ENCODE peak calls at places on chromosomes 16 and 17, in six cellular contexts. One of them, this sample, is unnamed.

GRCh38 chr16:19481291-19481690 is 40.6 kb downstream of the GDE1 start:
- DNase-seq in cardiac muscle cell: no peak
- DNase-seq in tibial nerve: no peak
- DNase-seq in hepatocyte: no peak
- DNase-seq in breast epithelium: no peak
- DNase-seq in HCT116: no peak
- DNase-seq in this sample: no peak

GRCh38 chr17:74499992-74500391 is 31.3 kb downstream of the CD300LB start:
- DNase-seq in cardiac muscle cell: no peak
- DNase-seq in tibial nerve: no peak
- DNase-seq in hepatocyte: no peak
- DNase-seq in breast epithelium: peak; percentile 22
- DNase-seq in HCT116: no peak
- DNase-seq in this sample: no peak

GRCh38 chr17:34797724-34798123 is 163.5 kb downstream of the CCT6B start:
- DNase-seq in cardiac muscle cell: peak; percentile 88
- DNase-seq in tibial nerve: no peak
- DNase-seq in hepatocyte: peak; percentile 84
- DNase-seq in breast epithelium: no peak
- DNase-seq in HCT116: no peak
- DNase-seq in this sample: no peak

GRCh38 chr16:84508502-84508901 is 4.0 kb upstream of the MEAK7 start:
- DNase-seq in cardiac muscle cell: no peak
- DNase-seq in tibial nerve: no peak
- DNase-seq in hepatocyte: no peak
- DNase-seq in breast epithelium: no peak
- DNase-seq in HCT116: no peak
- DNase-seq in this sample: no peak

GRCh38 chr17:897970-898619 is 81.5 kb downstream of the NXN start:
- DNase-seq in cardiac muscle cell: no peak
- DNase-seq in tibial nerve: no peak
- DNase-seq in hepatocyte: no peak
- DNase-seq in breast epithelium: no peak
- DNase-seq in HCT116: no peak
- DNase-seq in this sample: no peak

GRCh38 chr16:81650982-81651562 is 128.0 kb upstream of the PLCG2 start:
- DNase-seq in cardiac muscle cell: peak; percentile 86
- DNase-seq in tibial nerve: peak; percentile 61
- DNase-seq in hepatocyte: peak; percentile 64
- DNase-seq in breast epithelium: no peak
- DNase-seq in HCT116: no peak
- DNase-seq in this sample: no peak

GRCh38 chr17:70787721-70788120 is 618.4 kb downstream of the KCNJ2 start:
- DNase-seq in cardiac muscle cell: no peak
- DNase-seq in tibial nerve: no peak
- DNase-seq in hepatocyte: no peak
- DNase-seq in breast epithelium: no peak
- DNase-seq in HCT116: no peak
- DNase-seq in this sample: no peak

GRCh38 chr17:9959377-9959981 is 54.4 kb upstream of the RCVRN start:
- DNase-seq in cardiac muscle cell: peak; percentile 69
- DNase-seq in tibial nerve: peak; percentile 48
- DNase-seq in hepatocyte: peak; percentile 66
- DNase-seq in breast epithelium: peak; percentile 15
- DNase-seq in HCT116: peak; percentile 28
- DNase-seq in this sample: no peak

GRCh38 chr17:46971647-46972300 is 7.3 kb downstream of the RPRML start:
- DNase-seq in cardiac muscle cell: no peak
- DNase-seq in tibial nerve: no peak
- DNase-seq in hepatocyte: no peak
- DNase-seq in breast epithelium: no peak
- DNase-seq in HCT116: no peak
- DNase-seq in this sample: no peak

GRCh38 chr17:77435272-77436057 is 294.7 kb downstream of the SEC14L1 start:
- DNase-seq in cardiac muscle cell: no peak
- DNase-seq in tibial nerve: no peak
- DNase-seq in hepatocyte: no peak
- DNase-seq in breast epithelium: no peak
- DNase-seq in HCT116: no peak
- DNase-seq in this sample: peak; percentile 70

GRCh38 chr17:12730421-12730820 is 58.9 kb upstream of the ARHGAP44 start:
- DNase-seq in cardiac muscle cell: no peak
- DNase-seq in tibial nerve: no peak
- DNase-seq in hepatocyte: no peak
- DNase-seq in breast epithelium: no peak
- DNase-seq in HCT116: no peak
- DNase-seq in this sample: no peak

GRCh38 chr17:37608369-37609169 is 649 bp downstream of the SYNRG start:
- DNase-seq in cardiac muscle cell: peak; percentile 85
- DNase-seq in tibial nerve: peak; percentile 26
- DNase-seq in hepatocyte: peak; percentile 67
- DNase-seq in breast epithelium: no peak
- DNase-seq in HCT116: no peak
- DNase-seq in this sample: no peak

GRCh38 chr16:75265911-75266701 is 14.7 kb upstream of the BCAR1 start:
- DNase-seq in cardiac muscle cell: peak; percentile 91
- DNase-seq in tibial nerve: peak; percentile 37
- DNase-seq in hepatocyte: peak; percentile 90
- DNase-seq in breast epithelium: peak; percentile 78
- DNase-seq in HCT116: no peak
- DNase-seq in this sample: peak; percentile 91

GRCh38 chr16:31112711-31113419 is 4.6 kb upstream of the KAT8 start:
- DNase-seq in cardiac muscle cell: no peak
- DNase-seq in tibial nerve: no peak
- DNase-seq in hepatocyte: peak; percentile 2
- DNase-seq in breast epithelium: no peak
- DNase-seq in HCT116: no peak
- DNase-seq in this sample: peak; percentile 64

GRCh38 chr17:7167832-7168231 is 11.3 kb downstream of the ASGR1 start:
- DNase-seq in cardiac muscle cell: no peak
- DNase-seq in tibial nerve: peak; percentile 30
- DNase-seq in hepatocyte: peak; percentile 36
- DNase-seq in breast epithelium: no peak
- DNase-seq in HCT116: no peak
- DNase-seq in this sample: no peak

GRCh38 chr16:1899641-1900451 is 18.4 kb downstream of the HS3ST6 start:
- DNase-seq in cardiac muscle cell: no peak
- DNase-seq in tibial nerve: no peak
- DNase-seq in hepatocyte: peak; percentile 64
- DNase-seq in breast epithelium: no peak
- DNase-seq in HCT116: no peak
- DNase-seq in this sample: peak; percentile 54

GRCh38 chr17:39754958-39755549 is 17.3 kb downstream of the GRB7 start:
- DNase-seq in cardiac muscle cell: no peak
- DNase-seq in tibial nerve: peak; percentile 22
- DNase-seq in hepatocyte: peak; percentile 39
- DNase-seq in breast epithelium: no peak
- DNase-seq in HCT116: no peak
- DNase-seq in this sample: no peak

GRCh38 chr17:67132366-67132765 is 88.0 kb downstream of the CACNG1 start:
- DNase-seq in cardiac muscle cell: no peak
- DNase-seq in tibial nerve: no peak
- DNase-seq in hepatocyte: no peak
- DNase-seq in breast epithelium: no peak
- DNase-seq in HCT116: no peak
- DNase-seq in this sample: no peak

GRCh38 chr16:54287018-54287757 is 601 bp upstream of the IRX3 start:
- DNase-seq in cardiac muscle cell: no peak
- DNase-seq in tibial nerve: no peak
- DNase-seq in hepatocyte: no peak
- DNase-seq in breast epithelium: peak; percentile 72
- DNase-seq in HCT116: peak; percentile 1
- DNase-seq in this sample: no peak

GRCh38 chr17:54891176-54891821 is 9.4 kb upstream of the TOM1L1 start:
- DNase-seq in cardiac muscle cell: peak; percentile 80
- DNase-seq in tibial nerve: no peak
- DNase-seq in hepatocyte: peak; percentile 85
- DNase-seq in breast epithelium: no peak
- DNase-seq in HCT116: peak; percentile 57
- DNase-seq in this sample: no peak

GRCh38 chr16:54454616-54455015 is 168.0 kb upstream of the IRX3 start:
- DNase-seq in cardiac muscle cell: no peak
- DNase-seq in tibial nerve: no peak
- DNase-seq in hepatocyte: no peak
- DNase-seq in breast epithelium: no peak
- DNase-seq in HCT116: no peak
- DNase-seq in this sample: no peak

GRCh38 chr16:7513429-7513828 is 180.8 kb downstream of the RBFOX1 start:
- DNase-seq in cardiac muscle cell: no peak
- DNase-seq in tibial nerve: no peak
- DNase-seq in hepatocyte: peak; percentile 13
- DNase-seq in breast epithelium: no peak
- DNase-seq in HCT116: no peak
- DNase-seq in this sample: no peak

GRCh38 chr17:41654134-41654907 is 29.9 kb upstream of the KRT17 start:
- DNase-seq in cardiac muscle cell: no peak
- DNase-seq in tibial nerve: no peak
- DNase-seq in hepatocyte: peak; percentile 91
- DNase-seq in breast epithelium: peak; percentile 88
- DNase-seq in HCT116: peak; percentile 69
- DNase-seq in this sample: peak; percentile 84

GRCh38 chr17:79073706-79074088 is 927 bp upstream of the ENGASE start:
- DNase-seq in cardiac muscle cell: no peak
- DNase-seq in tibial nerve: no peak
- DNase-seq in hepatocyte: peak; percentile 72
- DNase-seq in breast epithelium: no peak
- DNase-seq in HCT116: no peak
- DNase-seq in this sample: peak; percentile 19

GRCh38 chr16:88415381-88416323 is 32.9 kb downstream of the ZNF469 start:
- DNase-seq in cardiac muscle cell: no peak
- DNase-seq in tibial nerve: no peak
- DNase-seq in hepatocyte: no peak
- DNase-seq in breast epithelium: no peak
- DNase-seq in HCT116: no peak
- DNase-seq in this sample: no peak

DNA sequence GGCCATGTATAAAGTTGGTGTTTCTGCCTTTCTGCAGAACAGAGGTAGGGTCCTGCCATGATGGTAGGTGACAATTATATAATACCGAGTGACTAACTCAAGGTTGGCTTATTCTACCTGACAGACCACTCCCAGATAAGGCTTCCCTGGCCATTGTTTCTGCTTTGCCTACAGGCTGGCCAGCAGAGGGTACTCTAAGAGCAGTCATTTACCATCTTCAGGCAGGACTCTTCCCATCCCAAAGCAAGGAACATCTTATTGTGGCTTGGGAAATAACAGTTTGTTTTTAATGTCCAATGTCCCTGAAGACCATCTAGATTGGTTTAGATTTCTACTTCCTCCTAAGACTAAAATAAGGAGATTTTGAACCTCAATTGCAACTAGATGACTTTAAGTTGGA is 74.1 kb downstream of the SNX11 start:
- DNase-seq in cardiac muscle cell: peak; percentile 40
- DNase-seq in tibial nerve: no peak
- DNase-seq in hepatocyte: peak; percentile 21
- DNase-seq in breast epithelium: no peak
- DNase-seq in HCT116: peak; percentile 44
- DNase-seq in this sample: no peak
- TF ChIP-seq CTCF in cardiac muscle cell: peak; percentile 38
- TF ChIP-seq CTCF in tibial nerve: no peak
- TF ChIP-seq CTCF in hepatocyte: peak; percentile 40
- TF ChIP-seq CTCF in breast epithelium: no peak
- TF ChIP-seq CTCF in HCT116: peak; percentile 83
- TF ChIP-seq CTCF in this sample: no peak

GRCh38 chr17:81129711-81130367 is 35.5 kb upstream of the PVALEF start:
- DNase-seq in cardiac muscle cell: no peak
- DNase-seq in tibial nerve: no peak
- DNase-seq in hepatocyte: no peak
- DNase-seq in breast epithelium: no peak
- DNase-seq in HCT116: no peak
- DNase-seq in this sample: no peak

GRCh38 chr17:81128338-81128737 is 37.0 kb upstream of the PVALEF start:
- DNase-seq in cardiac muscle cell: no peak
- DNase-seq in tibial nerve: no peak
- DNase-seq in hepatocyte: no peak
- DNase-seq in breast epithelium: no peak
- DNase-seq in HCT116: no peak
- DNase-seq in this sample: no peak

GRCh38 chr17:81130385-81131288 is 34.7 kb upstream of the PVALEF start:
- DNase-seq in cardiac muscle cell: no peak
- DNase-seq in tibial nerve: no peak
- DNase-seq in hepatocyte: no peak
- DNase-seq in breast epithelium: no peak
- DNase-seq in HCT116: no peak
- DNase-seq in this sample: no peak

GRCh38 chr17:81128774-81129173 is 36.5 kb upstream of the PVALEF start:
- DNase-seq in cardiac muscle cell: no peak
- DNase-seq in tibial nerve: no peak
- DNase-seq in hepatocyte: no peak
- DNase-seq in breast epithelium: no peak
- DNase-seq in HCT116: no peak
- DNase-seq in this sample: no peak

GRCh38 chr17:81129289-81129688 is 36.0 kb upstream of the PVALEF start:
- DNase-seq in cardiac muscle cell: no peak
- DNase-seq in tibial nerve: no peak
- DNase-seq in hepatocyte: no peak
- DNase-seq in breast epithelium: no peak
- DNase-seq in HCT116: no peak
- DNase-seq in this sample: no peak
- H3K27ac ChIP-seq in cardiac muscle cell: no peak overlapping the region
- H3K27ac ChIP-seq in tibial nerve: peak overlapping the region; percentile 95
- H3K27ac ChIP-seq in hepatocyte: no peak overlapping the region
- H3K27ac ChIP-seq in breast epithelium: no peak overlapping the region
- H3K27ac ChIP-seq in HCT116: no peak overlapping the region
- H3K27ac ChIP-seq in this sample: no peak overlapping the region

GRCh38 chr17:21815352-21816063 is 123.2 kb downstream of the KCNJ18 start:
- DNase-seq in cardiac muscle cell: no peak
- DNase-seq in tibial nerve: no peak
- DNase-seq in hepatocyte: no peak
- DNase-seq in breast epithelium: no peak
- DNase-seq in HCT116: no peak
- DNase-seq in this sample: no peak
- H3K9me3 ChIP-seq in cardiac muscle cell: peaks cover 7% of the 10 kb centered on the region
- H3K9me3 ChIP-seq in tibial nerve: peaks cover 4% of the 10 kb centered on the region
- H3K9me3 ChIP-seq in hepatocyte: peaks cover 21% of the 10 kb centered on the region
- H3K9me3 ChIP-seq in breast epithelium: peaks cover 17% of the 10 kb centered on the region
- H3K9me3 ChIP-seq in HCT116: no peaks in the 10 kb centered on the region
- H3K9me3 ChIP-seq in this sample: no peaks in the 10 kb centered on the region

DNA sequence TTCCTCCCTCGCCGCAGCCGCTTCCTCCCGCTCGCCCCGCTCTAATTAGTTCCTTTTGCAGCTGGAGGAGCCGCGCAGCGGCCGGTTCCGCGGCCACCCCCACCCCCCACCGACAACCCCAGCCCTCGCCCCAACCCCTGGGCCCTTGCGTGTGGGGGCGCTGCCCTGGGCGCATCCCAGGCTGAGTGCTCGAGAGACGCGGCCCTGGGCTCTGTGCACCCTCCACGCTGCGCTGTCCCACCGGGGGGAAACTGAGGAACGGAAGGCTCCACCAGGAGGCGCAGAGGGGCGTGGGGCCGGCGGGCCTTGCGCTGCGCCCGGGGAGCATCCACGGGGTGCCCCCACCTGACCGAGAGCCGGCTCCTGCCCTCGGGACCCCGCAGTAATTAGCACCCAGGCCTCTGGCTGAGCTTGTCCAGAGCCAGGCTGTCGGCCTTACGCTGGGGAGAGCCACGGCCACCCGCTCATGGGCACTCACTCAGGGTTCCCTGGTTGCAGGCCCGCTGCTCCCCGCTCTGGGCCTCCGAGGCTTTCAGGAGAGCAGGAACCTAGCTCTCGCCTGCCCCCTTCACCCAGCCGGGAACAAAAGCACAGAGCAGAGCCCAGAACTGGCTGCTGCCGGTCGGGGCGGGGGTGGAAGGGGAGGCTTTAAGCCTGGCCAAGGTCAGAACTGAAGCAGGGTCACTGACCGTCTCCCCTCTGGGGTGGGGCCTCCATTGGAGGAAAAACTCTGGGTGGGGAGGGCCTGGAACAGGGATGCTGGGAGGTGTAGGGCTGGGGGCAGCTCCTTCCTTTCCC is 12.1 kb downstream of the GLIS2 start:
- DNase-seq in cardiac muscle cell: peak; percentile 92
- DNase-seq in tibial nerve: peak; percentile 62
- DNase-seq in hepatocyte: peak; percentile 93
- DNase-seq in breast epithelium: peak; percentile 84
- DNase-seq in HCT116: no peak
- DNase-seq in this sample: peak; percentile 80
- TF ChIP-seq CTCF in cardiac muscle cell: peak; percentile 64
- TF ChIP-seq CTCF in tibial nerve: peak; percentile 65
- TF ChIP-seq CTCF in hepatocyte: peak; percentile 72
- TF ChIP-seq CTCF in breast epithelium: peak; percentile 69
- TF ChIP-seq CTCF in HCT116: no peak
- TF ChIP-seq CTCF in this sample: peak; percentile 60